ENCODE peak calls at places on chromosomes 6 and 20, in ten cellular contexts. One of them, this sample, is unnamed.

GRCh38 chr20:3702992-3703391 is 9.4 kb downstream of the SIGLEC1 start:
- DNase-seq in endothelial cell of umbilical vein: no peak
- DNase-seq in RWPE2: no peak
- DNase-seq in RKO: no peak
- DNase-seq in spleen: peak
- DNase-seq in GM03348: no peak
- DNase-seq in substantia nigra: no peak
- DNase-seq in NCI-H1105: no peak
- DNase-seq in stimulated activated effector memory CD8-positive, alpha-beta T cell treated with anti-CD3 and anti-CD28 coated beads, Interleukin-12 subunit alpha, Interleukin-12 subunit beta, amount 100 ng/mL, for 72 hours: no peak
- DNase-seq in endothelial cell: no peak
- DNase-seq in this sample: no peak

GRCh38 chr6:141552463-141552862 is 580.3 kb upstream of the GJE1 start:
- DNase-seq in NCI-H1105: peak
- DNase-seq in endothelial cell of umbilical vein: peak
- DNase-seq in RKO: peak
- DNase-seq in RWPE2: no peak
- DNase-seq in endothelial cell: no peak
- DNase-seq in GM03348: no peak
- DNase-seq in spleen: no peak
- DNase-seq in substantia nigra: no peak
- DNase-seq in stimulated activated effector memory CD8-positive, alpha-beta T cell treated with anti-CD3 and anti-CD28 coated beads, Interleukin-12 subunit alpha, Interleukin-12 subunit beta, amount 100 ng/mL, for 72 hours: no peak
- DNase-seq in this sample: no peak

GRCh38 chr6:14665827-14666724 is 548.5 kb downstream of the CD83 start:
- DNase-seq in RWPE2: peak
- DNase-seq in stimulated activated effector memory CD8-positive, alpha-beta T cell treated with anti-CD3 and anti-CD28 coated beads, Interleukin-12 subunit alpha, Interleukin-12 subunit beta, amount 100 ng/mL, for 72 hours: peak
- DNase-seq in spleen: no peak
- DNase-seq in NCI-H1105: no peak
- DNase-seq in GM03348: peak
- DNase-seq in substantia nigra: no peak
- DNase-seq in endothelial cell of umbilical vein: no peak
- DNase-seq in endothelial cell: no peak
- DNase-seq in RKO: peak
- DNase-seq in this sample: peak

GRCh38 chr6:121260651-121261102 is 73.6 kb downstream of the TBC1D32 start:
- DNase-seq in stimulated activated effector memory CD8-positive, alpha-beta T cell treated with anti-CD3 and anti-CD28 coated beads, Interleukin-12 subunit alpha, Interleukin-12 subunit beta, amount 100 ng/mL, for 72 hours: no peak
- DNase-seq in RWPE2: no peak
- DNase-seq in substantia nigra: no peak
- DNase-seq in GM03348: peak
- DNase-seq in spleen: peak
- DNase-seq in NCI-H1105: no peak
- DNase-seq in endothelial cell: no peak
- DNase-seq in RKO: no peak
- DNase-seq in endothelial cell of umbilical vein: peak
- DNase-seq in this sample: no peak

GRCh38 chr20:36645998-36646397 is at the start of gene SLA2:
- DNase-seq in endothelial cell: no peak
- DNase-seq in substantia nigra: no peak
- DNase-seq in RWPE2: no peak
- DNase-seq in stimulated activated effector memory CD8-positive, alpha-beta T cell treated with anti-CD3 and anti-CD28 coated beads, Interleukin-12 subunit alpha, Interleukin-12 subunit beta, amount 100 ng/mL, for 72 hours: peak
- DNase-seq in NCI-H1105: no peak
- DNase-seq in spleen: peak
- DNase-seq in RKO: no peak
- DNase-seq in endothelial cell of umbilical vein: no peak
- DNase-seq in GM03348: no peak
- DNase-seq in this sample: no peak

GRCh38 chr20:59939879-59940128 is 301 bp downstream of the PPP1R3D start:
- DNase-seq in RKO: peak
- DNase-seq in spleen: peak
- DNase-seq in stimulated activated effector memory CD8-positive, alpha-beta T cell treated with anti-CD3 and anti-CD28 coated beads, Interleukin-12 subunit alpha, Interleukin-12 subunit beta, amount 100 ng/mL, for 72 hours: no peak
- DNase-seq in substantia nigra: peak
- DNase-seq in NCI-H1105: no peak
- DNase-seq in RWPE2: no peak
- DNase-seq in GM03348: peak
- DNase-seq in endothelial cell of umbilical vein: no peak
- DNase-seq in endothelial cell: no peak
- DNase-seq in this sample: peak

GRCh38 chr6:112786801-112787200 is 439.7 kb downstream of the RFPL4B start:
- DNase-seq in spleen: no peak
- DNase-seq in GM03348: no peak
- DNase-seq in RKO: no peak
- DNase-seq in NCI-H1105: no peak
- DNase-seq in endothelial cell of umbilical vein: no peak
- DNase-seq in stimulated activated effector memory CD8-positive, alpha-beta T cell treated with anti-CD3 and anti-CD28 coated beads, Interleukin-12 subunit alpha, Interleukin-12 subunit beta, amount 100 ng/mL, for 72 hours: no peak
- DNase-seq in substantia nigra: no peak
- DNase-seq in RWPE2: no peak
- DNase-seq in endothelial cell: no peak
- DNase-seq in this sample: no peak

GRCh38 chr6:31836676-31837611 is 9.4 kb downstream of the HSPA1B start:
- DNase-seq in endothelial cell of umbilical vein: peak
- DNase-seq in NCI-H1105: no peak
- DNase-seq in RWPE2: no peak
- DNase-seq in stimulated activated effector memory CD8-positive, alpha-beta T cell treated with anti-CD3 and anti-CD28 coated beads, Interleukin-12 subunit alpha, Interleukin-12 subunit beta, amount 100 ng/mL, for 72 hours: no peak
- DNase-seq in endothelial cell: no peak
- DNase-seq in RKO: peak
- DNase-seq in substantia nigra: no peak
- DNase-seq in GM03348: peak
- DNase-seq in spleen: no peak
- DNase-seq in this sample: no peak

GRCh38 chr6:127267742-127268588 is 1.3 kb downstream of the RNF146 start:
- DNase-seq in endothelial cell of umbilical vein: peak
- DNase-seq in GM03348: peak
- DNase-seq in spleen: no peak
- DNase-seq in substantia nigra: peak
- DNase-seq in RKO: peak
- DNase-seq in stimulated activated effector memory CD8-positive, alpha-beta T cell treated with anti-CD3 and anti-CD28 coated beads, Interleukin-12 subunit alpha, Interleukin-12 subunit beta, amount 100 ng/mL, for 72 hours: no peak
- DNase-seq in RWPE2: no peak
- DNase-seq in NCI-H1105: peak
- DNase-seq in endothelial cell: no peak
- DNase-seq in this sample: no peak

GRCh38 chr20:1816384-1817381 is 78.5 kb upstream of the SIRPA start:
- DNase-seq in RKO: no peak
- DNase-seq in spleen: no peak
- DNase-seq in RWPE2: no peak
- DNase-seq in stimulated activated effector memory CD8-positive, alpha-beta T cell treated with anti-CD3 and anti-CD28 coated beads, Interleukin-12 subunit alpha, Interleukin-12 subunit beta, amount 100 ng/mL, for 72 hours: no peak
- DNase-seq in substantia nigra: peak
- DNase-seq in endothelial cell of umbilical vein: peak
- DNase-seq in GM03348: peak
- DNase-seq in NCI-H1105: peak
- DNase-seq in endothelial cell: no peak
- DNase-seq in this sample: no peak

GRCh38 chr20:43191143-43191542 is 1.4 kb upstream of the PTPRT start:
- DNase-seq in GM03348: no peak
- DNase-seq in NCI-H1105: no peak
- DNase-seq in spleen: no peak
- DNase-seq in substantia nigra: no peak
- DNase-seq in endothelial cell of umbilical vein: no peak
- DNase-seq in stimulated activated effector memory CD8-positive, alpha-beta T cell treated with anti-CD3 and anti-CD28 coated beads, Interleukin-12 subunit alpha, Interleukin-12 subunit beta, amount 100 ng/mL, for 72 hours: no peak
- DNase-seq in RWPE2: no peak
- DNase-seq in endothelial cell: no peak
- DNase-seq in RKO: no peak
- DNase-seq in this sample: no peak